ENCODE peak calls at places on chromosomes 2 and 18, in five cellular contexts. One of them, this sample, is unnamed.

GRCh38 chr2:444937-445884 is 157.3 kb upstream of the ALKAL2 start:
- DNase-seq in HepG2: no peak
- DNase-seq in K562: no peak
- DNase-seq in GM12878: no peak
- DNase-seq in HCT116: no peak
- DNase-seq in this sample: no peak

GRCh38 chr2:238101891-238102841 is 2.0 kb downstream of the ESPNL start:
- DNase-seq in GM12878: no peak
- DNase-seq in HCT116: no peak
- DNase-seq in HepG2: no peak
- DNase-seq in K562: no peak
- DNase-seq in this sample: peak

GRCh38 chr2:158101384-158101926 is at the start of gene UPP2:
- DNase-seq in HepG2: peak
- DNase-seq in HCT116: no peak
- DNase-seq in K562: no peak
- DNase-seq in GM12878: no peak
- DNase-seq in this sample: no peak

GRCh38 chr18:46161721-46162421 is 57.7 kb downstream of the HAUS1 start:
- DNase-seq in K562: no peak
- DNase-seq in HCT116: no peak
- DNase-seq in GM12878: no peak
- DNase-seq in HepG2: no peak
- DNase-seq in this sample: no peak

GRCh38 chr2:9998916-9999654 is 44.3 kb upstream of the KLF11 start:
- DNase-seq in K562: no peak
- DNase-seq in HepG2: no peak
- DNase-seq in GM12878: no peak
- DNase-seq in HCT116: no peak
- DNase-seq in this sample: no peak

GRCh38 chr2:48607307-48608014 is 10.2 kb upstream of the GTF2A1L start:
- DNase-seq in HepG2: no peak
- DNase-seq in K562: peak
- DNase-seq in GM12878: no peak
- DNase-seq in HCT116: peak
- DNase-seq in this sample: no peak

GRCh38 chr18:62938006-62938405 is 222.7 kb downstream of the PHLPP1 start:
- DNase-seq in HepG2: no peak
- DNase-seq in HCT116: no peak
- DNase-seq in K562: no peak
- DNase-seq in GM12878: no peak
- DNase-seq in this sample: no peak

GRCh38 chr2:241907171-241907570 is 37.6 kb downstream of the RTP5 start:
- DNase-seq in GM12878: no peak
- DNase-seq in HCT116: no peak
- DNase-seq in HepG2: no peak
- DNase-seq in K562: no peak
- DNase-seq in this sample: peak

GRCh38 chr2:75055820-75056675 is 97.6 kb downstream of the POLE4 start:
- DNase-seq in GM12878: peak
- DNase-seq in K562: no peak
- DNase-seq in HCT116: no peak
- DNase-seq in HepG2: no peak
- DNase-seq in this sample: peak

GRCh38 chr2:20592106-20593071 is 58.5 kb downstream of the HS1BP3 start:
- DNase-seq in GM12878: no peak
- DNase-seq in HCT116: no peak
- DNase-seq in HepG2: peak
- DNase-seq in K562: peak
- DNase-seq in this sample: no peak

GRCh38 chr2:29130295-29130694 is 15.1 kb downstream of the CLIP4 start:
- DNase-seq in HepG2: peak
- DNase-seq in K562: peak
- DNase-seq in GM12878: no peak
- DNase-seq in HCT116: no peak
- DNase-seq in this sample: no peak

GRCh38 chr2:111119004-111119846 is 1.5 kb upstream of the BCL2L11 start:
- DNase-seq in K562: no peak
- DNase-seq in HCT116: no peak
- DNase-seq in HepG2: no peak
- DNase-seq in GM12878: no peak
- DNase-seq in this sample: peak

GRCh38 chr18:11955299-11956029 is 25.8 kb upstream of the IMPA2 start:
- DNase-seq in K562: peak
- DNase-seq in HCT116: no peak
- DNase-seq in GM12878: no peak
- DNase-seq in HepG2: peak
- DNase-seq in this sample: no peak

GRCh38 chr18:52499646-52500045 is 159.6 kb downstream of the DCC start:
- DNase-seq in K562: no peak
- DNase-seq in HepG2: peak
- DNase-seq in GM12878: no peak
- DNase-seq in HCT116: no peak
- DNase-seq in this sample: no peak

GRCh38 chr2:105617631-105618350 is 126.9 kb upstream of the NCK2 start:
- DNase-seq in HCT116: no peak
- DNase-seq in K562: peak
- DNase-seq in GM12878: no peak
- DNase-seq in HepG2: peak
- DNase-seq in this sample: no peak

GRCh38 chr2:136131961-136132839 is 14.3 kb upstream of the CXCR4 start:
- DNase-seq in K562: no peak
- DNase-seq in HCT116: no peak
- DNase-seq in GM12878: peak
- DNase-seq in HepG2: no peak
- DNase-seq in this sample: no peak

GRCh38 chr18:23964282-23965238 is 50.0 kb upstream of the TTC39C start:
- DNase-seq in HCT116: peak
- DNase-seq in HepG2: no peak
- DNase-seq in K562: peak
- DNase-seq in GM12878: no peak
- DNase-seq in this sample: no peak

GRCh38 chr2:75833386-75833785 is 122.7 kb upstream of the GCFC2 start:
- DNase-seq in GM12878: no peak
- DNase-seq in K562: no peak
- DNase-seq in HCT116: no peak
- DNase-seq in HepG2: no peak
- DNase-seq in this sample: no peak

GRCh38 chr18:78773819-78774218 is 205.8 kb upstream of the SALL3 start:
- DNase-seq in GM12878: no peak
- DNase-seq in HepG2: no peak
- DNase-seq in HCT116: no peak
- DNase-seq in K562: no peak
- DNase-seq in this sample: no peak

GRCh38 chr18:78771496-78772368 is 207.9 kb upstream of the SALL3 start:
- DNase-seq in K562: no peak
- DNase-seq in HCT116: no peak
- DNase-seq in GM12878: no peak
- DNase-seq in HepG2: no peak
- DNase-seq in this sample: no peak

GRCh38 chr18:78773303-78773755 is 206.3 kb upstream of the SALL3 start:
- DNase-seq in K562: no peak
- DNase-seq in HCT116: no peak
- DNase-seq in GM12878: no peak
- DNase-seq in HepG2: no peak
- DNase-seq in this sample: no peak

GRCh38 chr18:78774741-78775141 is 204.9 kb upstream of the SALL3 start:
- DNase-seq in GM12878: no peak
- DNase-seq in HCT116: no peak
- DNase-seq in K562: no peak
- DNase-seq in HepG2: no peak
- DNase-seq in this sample: no peak

DNA sequence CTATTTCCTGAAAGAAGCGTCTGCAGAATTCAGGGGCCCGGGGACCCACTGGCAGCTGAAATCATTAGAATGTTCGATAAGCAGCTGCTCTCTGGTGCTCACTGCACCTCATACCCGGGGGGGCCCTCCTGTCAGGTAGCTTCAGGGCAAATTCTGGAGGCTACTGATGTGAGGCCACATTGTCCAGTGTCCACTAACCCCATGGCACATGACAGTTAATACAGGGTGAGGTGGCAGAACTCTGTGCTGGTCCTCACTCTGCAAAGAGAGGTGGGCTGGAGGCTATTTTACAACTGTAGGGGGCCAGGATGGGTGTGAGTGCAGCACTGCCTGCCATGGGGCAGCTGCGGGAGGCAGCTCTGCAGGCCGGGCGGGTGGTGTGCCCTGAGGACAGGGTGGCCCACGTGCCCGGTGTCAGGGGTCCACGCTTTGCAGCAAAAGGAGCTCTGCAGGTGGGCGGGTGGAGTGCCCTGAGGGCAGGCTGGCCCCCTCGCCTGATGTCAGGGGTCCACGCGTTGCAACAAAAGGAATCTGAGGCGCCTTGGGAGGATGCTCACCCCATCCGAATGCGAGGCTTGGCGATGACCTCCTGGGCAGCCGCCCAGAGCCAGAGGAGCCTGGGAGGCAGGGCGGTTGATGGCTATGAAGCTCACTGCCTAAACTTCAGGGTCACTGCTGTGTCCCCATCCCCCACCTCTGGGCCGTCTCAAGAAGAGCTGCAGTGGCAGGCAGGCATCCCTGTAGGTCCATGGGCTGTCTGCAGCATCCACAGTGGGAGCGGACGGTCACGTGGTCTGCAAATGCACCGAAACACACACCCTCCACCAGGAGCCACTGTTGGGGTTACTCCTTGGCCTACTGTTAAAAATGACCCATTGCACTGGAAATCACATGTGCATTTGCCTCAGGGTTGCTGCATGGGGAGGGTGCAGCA is 207.0 kb upstream of the SALL3 start:
- DNase-seq in HepG2: no peak
- DNase-seq in GM12878: no peak
- DNase-seq in HCT116: no peak
- DNase-seq in K562: no peak
- DNase-seq in this sample: no peak
- TF ChIP-seq SIN3A in HepG2: no peak
- TF ChIP-seq SIN3A in GM12878: no peak
- TF ChIP-seq SIN3A in HCT116: no peak
- TF ChIP-seq SIN3A in K562: no peak
- TF ChIP-seq SIN3A in this sample: no peak

GRCh38 chr2:43566461-43566729 is 29.4 kb downstream of the THADA start:
- DNase-seq in HCT116: no peak
- DNase-seq in GM12878: no peak
- DNase-seq in K562: no peak
- DNase-seq in HepG2: no peak
- DNase-seq in this sample: no peak

GRCh38 chr2:43568226-43568625 is 27.6 kb downstream of the THADA start:
- DNase-seq in HCT116: no peak
- DNase-seq in GM12878: no peak
- DNase-seq in K562: no peak
- DNase-seq in HepG2: no peak
- DNase-seq in this sample: no peak

GRCh38 chr2:43569921-43570320 is 25.9 kb downstream of the THADA start:
- DNase-seq in GM12878: peak
- DNase-seq in HepG2: no peak
- DNase-seq in HCT116: no peak
- DNase-seq in K562: no peak
- DNase-seq in this sample: no peak
- TF ChIP-seq SIN3A in GM12878: no peak
- TF ChIP-seq SIN3A in HepG2: no peak
- TF ChIP-seq SIN3A in HCT116: no peak
- TF ChIP-seq SIN3A in K562: no peak
- TF ChIP-seq SIN3A in this sample: no peak

GRCh38 chr2:224359569-224359968 is 42.3 kb downstream of the FAM124B start:
- DNase-seq in K562: peak
- DNase-seq in HepG2: peak
- DNase-seq in GM12878: no peak
- DNase-seq in HCT116: no peak
- DNase-seq in this sample: peak
- TF ChIP-seq SIN3A in K562: no peak
- TF ChIP-seq SIN3A in HepG2: no peak
- TF ChIP-seq SIN3A in GM12878: no peak
- TF ChIP-seq SIN3A in HCT116: no peak
- TF ChIP-seq SIN3A in this sample: no peak

DNA sequence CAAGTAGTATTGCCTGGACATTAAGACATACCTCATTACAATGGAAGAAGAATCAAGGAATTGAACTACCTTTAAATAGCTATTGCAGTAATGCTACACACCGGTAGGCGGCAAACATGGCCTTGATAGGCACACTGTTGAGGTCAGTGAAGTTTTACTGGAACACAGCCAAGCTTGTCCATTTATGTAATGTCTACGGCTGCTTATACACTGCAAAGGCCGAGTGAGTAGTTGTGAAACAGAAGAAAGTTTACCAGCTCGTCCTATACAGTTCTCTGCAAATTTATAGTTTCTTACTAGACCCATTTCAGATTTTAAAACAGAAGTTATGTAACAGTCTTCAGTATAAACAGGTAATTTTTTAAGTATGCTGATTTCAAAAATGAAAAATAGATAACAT is 38.8 kb downstream of the PPP4R1 start:
- DNase-seq in GM12878: no peak
- DNase-seq in HCT116: peak
- DNase-seq in HepG2: peak
- DNase-seq in K562: peak
- DNase-seq in this sample: peak
- TF ChIP-seq SIN3A in GM12878: no peak
- TF ChIP-seq SIN3A in HCT116: no peak
- TF ChIP-seq SIN3A in HepG2: no peak
- TF ChIP-seq SIN3A in K562: no peak
- TF ChIP-seq SIN3A in this sample: no peak

DNA sequence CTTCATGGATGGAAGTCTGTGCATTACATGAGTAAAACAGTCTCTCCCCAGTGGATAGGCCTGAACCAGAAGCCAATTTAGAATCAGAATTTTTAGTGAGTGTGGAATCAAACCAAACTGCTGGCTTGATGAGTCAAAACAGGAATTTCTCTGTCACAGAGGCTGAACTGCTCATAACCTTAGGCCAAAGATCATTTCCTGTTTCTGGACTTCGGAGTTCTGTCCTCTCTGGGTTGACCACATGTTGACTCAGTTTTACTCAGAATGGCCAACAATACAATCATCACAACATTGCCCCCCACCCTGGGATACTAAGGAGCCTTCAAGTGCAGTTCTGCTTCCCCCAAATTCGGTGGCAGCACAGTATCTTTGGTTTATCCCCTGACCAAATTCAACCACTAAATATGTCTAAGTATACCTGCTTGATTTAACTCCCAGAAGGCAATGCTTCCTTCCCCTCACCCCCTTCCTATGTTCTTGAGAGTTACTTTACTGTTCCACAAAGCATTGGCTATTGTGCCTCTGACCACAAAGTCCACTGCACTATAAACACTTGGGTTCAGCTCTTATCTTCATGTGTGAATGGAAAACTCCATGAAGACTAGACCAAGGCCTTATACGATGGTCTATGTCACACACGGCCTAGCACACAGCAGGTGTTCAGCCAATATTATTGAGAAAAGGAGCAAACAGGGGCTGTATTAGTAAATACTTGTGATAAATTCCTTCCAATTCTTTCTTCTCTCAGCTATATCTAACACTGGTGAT is 67.8 kb downstream of the NXPH2 start:
- DNase-seq in GM12878: peak
- DNase-seq in HCT116: no peak
- DNase-seq in K562: no peak
- DNase-seq in HepG2: peak
- DNase-seq in this sample: no peak
- TF ChIP-seq SIN3A in GM12878: no peak
- TF ChIP-seq SIN3A in HCT116: no peak
- TF ChIP-seq SIN3A in K562: no peak
- TF ChIP-seq SIN3A in HepG2: no peak
- TF ChIP-seq SIN3A in this sample: no peak

GRCh38 chr18:34729264-34729663 is 19.2 kb downstream of the DTNA start:
- DNase-seq in HCT116: peak
- DNase-seq in GM12878: no peak
- DNase-seq in HepG2: peak
- DNase-seq in K562: peak
- DNase-seq in this sample: no peak
- TF ChIP-seq SIN3A in HCT116: no peak
- TF ChIP-seq SIN3A in GM12878: no peak
- TF ChIP-seq SIN3A in HepG2: no peak
- TF ChIP-seq SIN3A in K562: no peak
- TF ChIP-seq SIN3A in this sample: no peak

GRCh38 chr2:227862227-227862740 is 9.1 kb upstream of the DAW1 start:
- DNase-seq in GM12878: no peak
- DNase-seq in HCT116: peak
- DNase-seq in K562: peak
- DNase-seq in HepG2: peak
- DNase-seq in this sample: no peak
- TF ChIP-seq SIN3A in GM12878: no peak
- TF ChIP-seq SIN3A in HCT116: no peak
- TF ChIP-seq SIN3A in K562: no peak
- TF ChIP-seq SIN3A in HepG2: no peak
- TF ChIP-seq SIN3A in this sample: no peak